ENCODE peak calls at places on chromosomes 4 and X, in nine cellular contexts. V is testis, L is A549, S is tibial nerve, A is spleen, Y is uterus, K is GM12892, P is stomach, M is adrenal gland. T is an unnamed sample.

GRCh38 chr4:54961357-54961975 is 163.9 kb downstream of the KDR start:
- DNase-seq in K (no peak), M (no peak), L (peak), V (no peak), P (no peak), Y (no peak), A (no peak), S (no peak), T (no peak)

GRCh38 chr4:2250003-2250763 is 8.3 kb upstream of the HAUS3 start:
- DNase-seq in V (peak), A (no peak), L (no peak), M (peak), P (peak), S (no peak), Y (no peak), K (peak), T (no peak)

GRCh38 chr4:54588404-54588803 is 69.4 kb upstream of the KIT start:
- DNase-seq in Y (no peak), L (no peak), S (no peak), V (no peak), A (no peak), M (no peak), K (no peak), P (no peak), T (no peak)

GRCh38 chr4:151753056-151753455 is 7.8 kb downstream of the GATB start:
- DNase-seq in L (no peak), V (no peak), Y (no peak), K (no peak), P (no peak), A (no peak), M (no peak), S (no peak), T (no peak)

GRCh38 chr4:87093443-87094123 is 126.8 kb downstream of the KLHL8 start:
- DNase-seq in S (no peak), A (no peak), P (no peak), K (peak), V (peak), L (peak), M (peak), Y (no peak), T (no peak)

GRCh38 chr4:76385974-76386373 is 35.0 kb downstream of the CCDC158 start:
- DNase-seq in L (no peak), K (no peak), M (no peak), V (no peak), P (no peak), S (no peak), A (no peak), Y (no peak), T (no peak)

GRCh38 chr4:171169396-171169795 is 643.8 kb upstream of the GALNTL6 start:
- DNase-seq in P (no peak), S (no peak), A (peak), L (no peak), V (no peak), M (no peak), K (no peak), Y (no peak), T (no peak)

GRCh38 chr4:120007171-120007894 is 59.3 kb downstream of the MAD2L1 start:
- DNase-seq in M (no peak), S (no peak), Y (no peak), V (no peak), P (no peak), K (no peak), A (no peak), L (no peak), T (no peak)

GRCh38 chr4:73341454-73341853 is 62.6 kb upstream of the ALB start:
- DNase-seq in L (peak), V (peak), M (peak), K (peak), A (no peak), S (no peak), Y (no peak), P (peak), T (no peak)

GRCh38 chr4:169039271-169039954 is 29.4 kb upstream of the CBR4 start:
- DNase-seq in V (no peak), P (no peak), Y (no peak), K (no peak), M (no peak), L (no peak), A (no peak), S (no peak), T (no peak)

GRCh38 chr4:147640331-147640730 is 23.1 kb downstream of the TMEM184C start:
- DNase-seq in Y (no peak), M (no peak), V (no peak), S (no peak), L (no peak), K (no peak), P (no peak), A (no peak), T (no peak)

GRCh38 chrX:101078716-101079115 is at the start of gene TMEM35A:
- DNase-seq in Y (no peak), A (no peak), P (no peak), V (no peak), L (no peak), S (no peak), K (no peak), M (peak), T (no peak)

GRCh38 chr4:137961051-137961438 is 281.1 kb downstream of the SLC7A11 start:
- DNase-seq in L (no peak), M (no peak), P (no peak), K (no peak), S (no peak), Y (no peak), A (no peak), V (no peak), T (no peak)

GRCh38 chr4:78653655-78654054 is 102.1 kb downstream of the ANXA3 start:
- DNase-seq in S (no peak), A (no peak), V (no peak), L (no peak), Y (no peak), K (no peak), M (no peak), P (no peak), T (no peak)

GRCh38 chr4:38663021-38663800 is 788 bp upstream of the KLF3 start:
- DNase-seq in S (peak), M (no peak), A (no peak), Y (no peak), V (peak), P (peak), L (peak), K (peak), T (peak)

GRCh38 chrX:14802943-14803710 is 69.7 kb downstream of the FANCB start:
- DNase-seq in S (no peak), Y (no peak), V (no peak), M (no peak), K (no peak), L (no peak), A (no peak), P (no peak), T (no peak)

GRCh38 chr4:40524642-40525041 is 105.0 kb downstream of the RBM47 start:
- DNase-seq in L (no peak), V (peak), P (peak), A (no peak), K (no peak), Y (no peak), S (no peak), M (peak), T (no peak)

GRCh38 chr4:7194251-7195137 is 2.2 kb downstream of the SORCS2 start:
- DNase-seq in Y (peak), V (peak), A (peak), L (peak), P (no peak), S (peak), K (no peak), M (no peak), T (no peak)

GRCh38 chr4:124478518-124478917 is 234.0 kb downstream of the ANKRD50 start:
- DNase-seq in P (no peak), A (no peak), Y (no peak), M (no peak), K (no peak), S (no peak), L (no peak), V (no peak), T (no peak)

GRCh38 chr4:21469438-21470032 is 479.0 kb downstream of the KCNIP4 start:
- DNase-seq in Y (no peak), S (no peak), P (no peak), M (no peak), A (no peak), L (peak), K (no peak), V (no peak), T (no peak)

DNA sequence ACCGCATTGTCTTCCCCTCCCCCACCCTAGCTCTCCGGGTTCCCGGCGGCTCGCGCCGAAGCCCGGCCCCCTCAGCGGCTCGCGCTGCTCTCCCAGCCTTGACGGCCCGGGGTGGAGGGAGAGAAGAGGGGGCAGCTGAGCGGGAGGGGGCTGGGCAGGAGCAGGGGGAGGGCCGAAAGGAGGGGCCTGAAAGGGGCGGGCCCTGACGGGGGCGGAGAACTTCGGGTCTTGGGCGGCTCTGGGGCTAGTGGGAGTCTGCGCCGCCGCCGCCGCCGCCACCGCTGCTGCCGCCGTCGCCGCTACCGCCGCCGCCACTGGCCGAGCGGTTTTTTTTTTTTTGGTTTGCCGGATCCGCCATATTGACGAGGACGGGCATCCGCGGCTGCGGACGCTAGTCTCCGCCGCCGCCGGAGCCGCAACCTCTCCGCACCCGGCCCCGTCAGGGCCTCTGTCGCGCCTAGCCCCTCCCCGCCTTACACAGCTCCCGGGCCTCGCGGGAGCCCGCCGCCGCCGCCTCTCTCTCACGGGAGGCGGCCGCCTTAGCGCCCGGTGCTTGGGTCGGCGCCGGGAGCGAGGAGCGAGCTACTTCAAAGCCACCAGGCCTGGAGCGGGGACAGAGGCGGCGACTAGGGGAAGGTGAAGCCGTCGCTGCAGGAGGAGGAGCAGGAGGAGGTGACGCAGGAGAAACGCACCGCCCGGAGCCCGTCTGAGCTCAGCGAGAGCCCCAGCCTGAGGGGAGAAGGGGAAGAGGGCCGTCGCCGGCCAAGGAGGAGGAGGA is at the start of gene USP9X:
- DNase-seq in M (peak), S (peak), K (peak), A (peak), L (peak), V (peak), P (peak), Y (peak), T (peak)
- TF ChIP-seq POLR2A in M (peak), S (peak), K (peak), A (peak), L (peak), V (peak), P (no peak), Y (peak), T (peak)

DNA sequence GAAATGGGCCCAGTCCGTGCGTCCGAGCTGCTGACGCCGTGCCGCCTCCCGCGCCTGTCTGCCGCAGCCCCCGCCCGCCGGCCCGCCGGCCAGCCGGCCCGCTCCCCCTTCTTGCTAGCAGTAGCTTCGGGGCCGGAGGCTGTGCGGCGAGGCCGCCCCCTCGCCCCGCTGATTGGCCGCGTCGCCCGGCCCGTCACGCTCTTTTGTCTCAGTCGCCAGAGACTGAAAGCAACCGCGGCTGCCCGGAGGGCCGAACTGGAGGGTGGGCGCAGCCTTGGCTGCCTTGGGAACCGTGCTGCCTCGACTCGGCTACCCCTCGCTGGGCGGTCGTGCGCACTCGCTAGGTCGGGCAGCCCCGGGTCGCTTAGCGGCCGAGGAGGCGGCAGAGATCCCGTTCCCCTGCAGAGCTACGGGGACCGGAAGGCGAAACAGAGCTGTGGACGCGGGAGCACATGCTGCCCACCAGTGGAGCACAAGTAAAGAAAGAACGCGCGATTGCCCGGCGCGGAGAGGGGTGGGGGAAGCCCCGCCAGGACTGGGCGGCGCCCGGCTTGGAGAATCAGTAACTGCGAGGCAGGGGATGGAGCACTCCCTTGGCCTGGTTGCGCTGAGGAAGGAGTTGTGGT is at the start of gene ZCCHC18:
- DNase-seq in V (peak), K (peak), P (peak), M (peak), S (no peak), Y (peak), L (peak), A (peak), T (no peak)
- TF ChIP-seq POLR2A in V (no peak), K (peak), P (no peak), M (no peak), S (peak), Y (no peak), L (no peak), A (no peak), T (no peak)

GRCh38 chr4:52718123-52718522 is 33.1 kb downstream of the ERVMER34-1 start:
- DNase-seq in L (no peak), A (no peak), M (peak), P (no peak), Y (no peak), S (no peak), V (no peak), K (no peak), T (no peak)
- TF ChIP-seq POLR2A in L (no peak), A (no peak), M (no peak), P (no peak), Y (no peak), S (no peak), V (no peak), K (peak), T (no peak)

GRCh38 chr4:127634181-127634580 is 1.4 kb downstream of the INTU start:
- DNase-seq in P (no peak), V (no peak), S (no peak), M (no peak), K (no peak), A (no peak), Y (no peak), L (no peak), T (no peak)

GRCh38 chr4:127631420-127631819 is 1.3 kb upstream of the INTU start:
- DNase-seq in Y (no peak), M (no peak), P (no peak), L (no peak), A (no peak), S (no peak), K (no peak), V (no peak), T (no peak)

GRCh38 chr4:127630152-127630551 is 2.6 kb upstream of the INTU start:
- DNase-seq in S (no peak), M (no peak), A (no peak), L (no peak), P (no peak), V (no peak), Y (no peak), K (no peak), T (no peak)

GRCh38 chr4:127632420-127633403 is at the start of gene INTU:
- DNase-seq in M (peak), K (no peak), A (peak), L (peak), Y (peak), P (peak), V (peak), S (peak), T (peak)
- TF ChIP-seq POLR2A in M (no peak), K (no peak), A (no peak), L (peak), Y (no peak), P (no peak), V (no peak), S (peak), T (no peak)

DNA sequence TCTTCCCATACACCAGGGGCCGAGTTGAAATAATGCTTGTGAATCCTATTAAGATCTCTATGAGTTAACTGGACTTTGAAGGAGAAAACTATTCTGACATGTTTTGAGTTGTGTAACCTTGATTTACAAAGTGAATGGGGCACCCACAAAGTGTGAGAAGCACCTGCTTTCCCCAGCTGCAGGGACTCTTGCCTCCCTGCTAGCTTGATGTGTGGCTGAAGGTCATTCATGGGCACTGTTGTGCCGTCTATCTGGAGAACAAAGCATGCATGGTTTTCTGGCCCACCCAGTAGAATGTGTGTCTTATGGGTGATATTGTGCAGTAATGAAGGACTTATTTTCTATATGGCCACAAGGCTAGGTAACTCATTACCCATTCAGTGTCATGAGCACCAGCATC is 53.1 kb downstream of the TSPAN7 start:
- DNase-seq in S (no peak), Y (no peak), V (no peak), K (no peak), M (peak), A (no peak), L (no peak), P (no peak), T (no peak)
- TF ChIP-seq POLR2A in S (no peak), Y (no peak), V (no peak), K (no peak), M (no peak), A (no peak), L (no peak), P (no peak), T (no peak)

GRCh38 chrX:77910108-77910840 is at the start of gene ATP7A:
- DNase-seq in L (peak), V (peak), Y (peak), S (peak), K (peak), A (peak), P (peak), M (peak), T (peak)
- TF ChIP-seq POLR2A in L (peak), V (no peak), Y (no peak), S (peak), K (peak), A (peak), P (no peak), M (no peak), T (peak)